ENCODE peak calls at places on chromosomes 13 and 19, in eight cellular contexts. T is pancreas, G is thoracic aorta, L is A673, K is cardiac muscle cell, F is stomach, E is neuronal stem cell, N is tibial nerve. Q is an unnamed sample. For H3K27me3, the result is how much of the 10 kb centered on the place peaks cover.

GRCh38 chr19:782195-783043 is 14.8 kb upstream of the PTBP1 start:
- DNase-seq in F (peak), G (no peak), L (no peak), E (peak), K (peak), T (no peak), N (no peak), Q (no peak)

GRCh38 chr13:27336005-27336673 is 65.5 kb downstream of the RASL11A start:
- DNase-seq in G (no peak), N (no peak), E (no peak), K (peak), F (no peak), T (no peak), L (no peak), Q (no peak)

GRCh38 chr13:93522486-93522885 is 295.9 kb downstream of the GPC6 start:
- DNase-seq in L (no peak), N (no peak), K (peak), T (no peak), G (no peak), F (no peak), E (no peak), Q (no peak)

GRCh38 chr13:108828053-108828806 is 198.8 kb downstream of the MYO16 start:
- DNase-seq in L (no peak), N (no peak), G (no peak), F (peak), E (no peak), K (no peak), T (peak), Q (no peak)

GRCh38 chr13:49436890-49437289 is 7.0 kb downstream of the CAB39L start:
- DNase-seq in G (no peak), L (no peak), F (no peak), N (peak), K (peak), E (no peak), T (no peak), Q (no peak)

GRCh38 chr13:53064721-53065120 is 36.1 kb downstream of the OLFM4 start:
- DNase-seq in G (no peak), K (peak), F (no peak), T (peak), E (no peak), N (peak), L (peak), Q (no peak)

GRCh38 chr19:3969435-3970312 is 1.2 kb downstream of the DAPK3 start:
- DNase-seq in T (no peak), F (peak), L (peak), N (no peak), E (peak), G (no peak), K (peak), Q (no peak)

GRCh38 chr19:3146677-3147100 is 10.9 kb downstream of the GNA15 start:
- DNase-seq in G (no peak), K (no peak), E (no peak), N (no peak), F (no peak), T (no peak), L (no peak), Q (peak)

GRCh38 chr13:108551674-108552073 is 77.7 kb upstream of the MYO16 start:
- DNase-seq in F (no peak), K (no peak), N (no peak), G (no peak), E (no peak), L (no peak), T (no peak), Q (no peak)

GRCh38 chr19:18726417-18726767 is 42.9 kb downstream of the CRTC1 start:
- DNase-seq in N (no peak), L (no peak), F (no peak), G (no peak), K (no peak), T (no peak), E (no peak), Q (no peak)

GRCh38 chr13:72166102-72166660 is 299.2 kb upstream of the DACH1 start:
- DNase-seq in N (no peak), L (no peak), K (no peak), E (no peak), T (no peak), F (no peak), G (no peak), Q (no peak)

GRCh38 chr13:35164324-35164932 is 222.4 kb downstream of the NBEA start:
- DNase-seq in F (no peak), G (no peak), T (no peak), L (peak), E (peak), N (no peak), K (peak), Q (peak)

GRCh38 chr13:32264407-32264806 is 50.8 kb downstream of the ZAR1L start:
- DNase-seq in N (peak), L (peak), E (no peak), G (no peak), T (no peak), K (peak), F (peak), Q (no peak)

GRCh38 chr19:19493841-19494546 is 21.4 kb downstream of the TSSK6 start:
- DNase-seq in T (no peak), F (no peak), L (peak), G (no peak), K (no peak), N (no peak), E (no peak), Q (no peak)

GRCh38 chr13:102317593-102317992 is 84.3 kb downstream of the FGF14 start:
- DNase-seq in N (peak), E (no peak), L (no peak), G (peak), K (peak), T (peak), F (peak), Q (no peak)

GRCh38 chr13:93847162-93847561 is 620.6 kb downstream of the GPC6 start:
- DNase-seq in L (no peak), K (peak), G (no peak), F (no peak), T (no peak), E (no peak), N (no peak), Q (no peak)

GRCh38 chr19:43936219-43936618 is 1.1 kb upstream of the ZNF45 start:
- DNase-seq in K (no peak), T (no peak), F (no peak), G (no peak), N (no peak), L (no peak), E (no peak), Q (no peak)

GRCh38 chr13:95267662-95268369 is 33.4 kb downstream of the ABCC4 start:
- DNase-seq in K (peak), G (no peak), L (peak), N (no peak), E (no peak), T (no peak), F (peak), Q (no peak)

GRCh38 chr19:778910-779653 is 18.2 kb upstream of the PTBP1 start:
- DNase-seq in N (peak), F (no peak), G (no peak), E (no peak), T (no peak), L (peak), K (peak), Q (no peak)

GRCh38 chr19:17125052-17125727 is 49.6 kb downstream of the MYO9B start:
- DNase-seq in E (no peak), G (no peak), F (no peak), L (no peak), K (peak), T (no peak), N (no peak), Q (no peak)

GRCh38 chr13:41652735-41653361 is 195.5 kb downstream of the RGCC start:
- DNase-seq in N (peak), L (peak), E (peak), K (peak), G (no peak), F (no peak), T (no peak), Q (peak)

GRCh38 chr19:45075215-45076028 is 856 bp downstream of the ZNF296 start:
- DNase-seq in T (peak), N (peak), L (no peak), G (no peak), E (no peak), K (peak), F (peak), Q (peak)

GRCh38 chr19:35114656-35115537 is 726 bp upstream of the FXYD3 start:
- DNase-seq in E (peak), N (peak), K (peak), G (no peak), F (peak), T (no peak), L (peak), Q (peak)

GRCh38 chr19:10201176-10201575 is 6.4 kb upstream of the DNMT1 start:
- DNase-seq in F (no peak), E (no peak), L (no peak), N (no peak), T (no peak), G (no peak), K (no peak), Q (no peak)

GRCh38 chr19:38433268-38433733 is at the start of gene RYR1:
- DNase-seq in T (no peak), L (peak), K (peak), F (peak), G (no peak), E (peak), N (peak), Q (no peak)

GRCh38 chr19:29564574-29565005 is 38.8 kb downstream of the VSTM2B start:
- DNase-seq in E (no peak), L (no peak), T (peak), F (no peak), K (no peak), N (no peak), G (no peak), Q (no peak)

GRCh38 chr19:16627194-16627927 is 643 bp downstream of the MED26 start:
- DNase-seq in F (no peak), T (peak), L (peak), N (no peak), K (no peak), E (peak), G (no peak), Q (no peak)

GRCh38 chr19:31264379-31264778 is 84.9 kb downstream of the TSHZ3 start:
- DNase-seq in K (no peak), E (no peak), F (no peak), G (no peak), N (no peak), L (no peak), T (no peak), Q (no peak)

GRCh38 chr13:75312884-75313520 is 169.0 kb downstream of the TBC1D4 start:
- DNase-seq in G (no peak), L (no peak), K (no peak), E (no peak), N (no peak), T (no peak), F (no peak), Q (peak)

GRCh38 chr19:31943305-31943704 is 402.1 kb upstream of the ZNF507 start:
- DNase-seq in K (no peak), E (peak), G (no peak), L (no peak), T (no peak), N (no peak), F (no peak), Q (no peak)

DNA sequence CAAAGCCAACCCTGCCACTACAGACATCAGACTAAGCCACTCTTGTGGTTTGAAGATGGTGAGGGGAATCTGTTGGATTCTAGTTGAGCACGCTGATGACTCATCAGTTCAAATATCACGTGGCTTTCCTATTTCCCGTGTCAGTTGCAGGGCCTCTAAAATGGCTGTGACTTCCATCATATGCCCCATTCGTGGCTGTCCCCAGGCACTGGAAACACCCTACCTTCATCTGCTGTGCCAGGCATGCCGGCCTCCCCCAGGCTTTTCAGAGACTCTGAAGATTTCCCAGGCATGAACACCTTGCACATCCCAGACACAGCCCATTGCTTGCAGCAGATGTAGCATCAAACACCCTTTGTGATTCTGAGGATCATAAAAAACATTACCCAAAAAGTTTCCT is 659.9 kb downstream of the UQCRFS1 start:
- DNase-seq in E (no peak), G (no peak), K (no peak), L (no peak), N (no peak), T (no peak), F (no peak), Q (no peak)
- H3K27ac ChIP-seq in E (no peak), G (no peak), K (no peak), L (no peak), N (no peak), T (no peak), F (no peak), Q (no peak)

DNA sequence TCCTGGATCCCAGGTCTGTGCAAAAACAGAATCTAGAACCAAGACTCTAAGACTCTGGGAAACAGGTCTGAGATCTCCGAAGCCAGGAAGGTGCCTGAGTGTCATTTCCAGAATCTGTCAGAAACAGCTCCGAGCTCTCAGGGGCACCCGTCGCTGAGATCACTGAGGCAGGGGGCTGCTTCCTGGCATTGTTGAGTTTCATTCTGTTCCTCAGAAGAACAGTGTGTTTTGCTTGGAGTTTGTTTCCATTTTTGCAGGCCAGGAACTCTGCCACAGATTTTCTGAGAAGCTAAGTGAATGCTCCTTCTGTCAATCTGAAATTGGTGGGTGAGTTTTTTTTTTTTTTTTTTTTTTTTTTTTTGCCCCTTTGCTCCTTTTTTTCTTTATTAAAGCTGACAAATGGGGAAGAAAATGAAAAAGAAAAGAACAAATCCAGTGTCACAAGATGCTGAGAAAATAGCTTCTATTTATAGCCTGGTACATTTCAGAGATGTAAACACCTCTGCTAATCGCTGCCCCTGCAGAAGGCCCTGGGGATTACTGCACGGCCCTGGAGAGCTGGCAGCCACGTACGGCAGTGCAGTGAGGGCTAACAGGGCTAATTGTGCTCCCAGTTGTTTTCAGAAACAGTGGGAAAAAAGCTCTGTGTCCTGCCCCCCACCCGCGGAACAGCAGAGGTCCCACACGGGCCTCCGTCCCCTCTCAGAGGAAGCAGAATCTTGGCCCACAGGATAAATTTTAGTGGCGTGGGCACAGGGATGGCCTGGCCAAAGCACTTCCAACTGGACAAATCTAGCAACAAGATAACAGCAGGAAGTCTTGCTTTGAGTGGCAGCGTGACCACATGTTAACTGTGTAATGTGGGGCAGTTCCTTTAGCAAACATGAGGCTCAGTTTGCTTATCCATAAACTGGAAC is 237.6 kb upstream of the IRS2 start:
- DNase-seq in K (peak), E (no peak), T (peak), N (no peak), G (peak), L (no peak), F (peak), Q (no peak)
- H3K4me3 ChIP-seq in K (no peak), E (no peak), T (no peak), N (no peak), G (peak), L (no peak), F (no peak), Q (no peak)

GRCh38 chr13:111914241-111915103 is 152.5 kb upstream of the SOX1 start:
- DNase-seq in L (no peak), K (no peak), E (no peak), T (no peak), G (no peak), N (no peak), F (no peak), Q (no peak)
- H3K27me3 ChIP-seq in L (under half), K (under half), E (under half), T (under half), G (under half), N (under half), F (under half), Q (under half)

GRCh38 chr19:48556163-48556562 is 4.2 kb downstream of the SULT2B1 start:
- DNase-seq in K (peak), F (no peak), E (no peak), N (no peak), L (no peak), G (no peak), T (no peak), Q (no peak)
- H3K27ac ChIP-seq in K (no peak), F (no peak), E (peak), N (no peak), L (no peak), G (no peak), T (no peak), Q (no peak)

DNA sequence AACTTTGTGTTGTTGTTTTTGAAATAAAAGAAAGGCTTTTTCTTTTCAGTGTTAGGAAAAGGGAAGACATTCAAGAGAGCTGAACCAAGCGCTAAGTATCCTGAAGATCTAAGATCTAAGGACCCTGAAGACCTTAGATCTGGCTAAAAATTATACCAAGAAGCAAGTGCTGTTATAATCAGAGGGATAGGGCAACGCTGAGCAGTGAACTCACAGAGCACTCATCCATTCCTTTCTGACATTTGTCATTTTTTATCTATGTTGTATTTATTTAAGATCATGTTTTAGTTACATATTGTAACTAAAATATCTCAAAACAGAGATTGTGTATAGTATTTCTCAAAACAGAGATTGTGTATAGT is 60.5 kb upstream of the FAM216B start:
- DNase-seq in F (no peak), E (no peak), G (no peak), T (no peak), L (no peak), K (no peak), N (no peak), Q (no peak)
- H3K4me3 ChIP-seq in F (no peak), E (no peak), G (no peak), T (no peak), L (no peak), K (no peak), N (no peak), Q (no peak)

DNA sequence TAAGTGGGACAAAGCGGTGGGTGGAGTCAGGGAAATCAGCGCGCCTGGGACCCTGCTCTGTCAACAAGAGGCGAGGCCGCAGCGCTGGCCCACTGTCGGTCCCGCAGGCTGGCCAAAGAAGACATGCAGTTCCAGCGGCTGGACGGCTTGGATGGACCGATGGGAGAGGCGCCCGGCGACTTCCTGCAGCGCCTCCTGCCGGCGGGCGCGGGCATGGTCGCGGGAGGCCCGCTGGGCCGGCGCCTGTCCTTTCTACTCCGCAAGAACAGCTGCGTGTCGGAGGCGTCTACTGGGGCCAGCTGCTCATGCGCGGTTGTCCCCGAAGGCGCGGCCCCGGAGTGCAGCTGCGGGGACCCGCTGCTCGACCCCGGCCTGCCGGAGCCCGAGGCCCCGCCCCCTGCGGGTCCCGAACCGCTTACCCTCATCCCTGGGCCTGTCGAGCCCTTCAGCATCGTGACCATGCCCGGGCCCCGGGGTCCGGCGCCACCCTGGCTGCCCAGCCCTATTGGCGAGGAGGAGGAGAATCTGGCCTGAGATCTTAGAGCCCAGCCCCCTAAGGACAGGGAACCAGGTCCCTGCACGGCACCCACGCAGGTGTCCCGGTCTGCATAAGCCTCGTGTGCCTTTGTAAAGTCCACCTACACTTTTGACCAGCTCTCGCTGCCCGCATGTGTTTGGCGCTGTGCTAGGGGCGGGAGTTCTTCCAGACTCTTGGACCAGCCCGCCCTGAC is 6.1 kb downstream of the BEST2 start:
- DNase-seq in E (peak), G (no peak), N (no peak), L (peak), T (peak), F (peak), K (peak), Q (no peak)
- H3K27me3 ChIP-seq in E (under half), G (under half), N (under half), L (under half), T (under half), F (under half), K (under half), Q (under half)

GRCh38 chr19:7926021-7926726 is at the start of gene CTXN1:
- DNase-seq in E (peak), K (peak), F (peak), L (peak), N (peak), T (peak), G (no peak), Q (peak)
- H3K27ac ChIP-seq in E (peak), K (no peak), F (no peak), L (peak), N (no peak), T (no peak), G (no peak), Q (no peak)